ENCODE peak calls at places on chromosome 12, in six cellular contexts. C, R, L, E, O and Q are unnamed samples.

GRCh38 chr12:118488034-118488433 is 111.7 kb downstream of the SUDS3 start:
- DNase-seq in R (no peak), L (no peak), E (no peak), O (no peak), C (no peak), Q (no peak)

GRCh38 chr12:128387811-128388422 is 120.9 kb downstream of the TMEM132C start:
- DNase-seq in R (no peak), E (peak; percentile 54), L (no peak), C (peak; percentile 68), O (peak; percentile 55), Q (peak; percentile 24)

GRCh38 chr12:54032220-54032619 is 630 bp upstream of the HOXC5 start:
- DNase-seq in R (no peak), C (no peak), E (no peak), L (no peak), O (no peak), Q (no peak)

GRCh38 chr12:96986883-96987523 is 79.9 kb downstream of the NEDD1 start:
- DNase-seq in C (no peak), R (peak; percentile 39), O (no peak), E (no peak), L (no peak), Q (no peak)

GRCh38 chr12:53966385-53967133 is 6.4 kb upstream of the HOXC11 start:
- DNase-seq in L (no peak), C (no peak), O (peak; percentile 23), R (no peak), E (no peak), Q (no peak)

GRCh38 chr12:19002192-19002591 is 127.3 kb upstream of the PLEKHA5 start:
- DNase-seq in O (no peak), C (no peak), R (peak; percentile 33), L (no peak), E (no peak), Q (no peak)

GRCh38 chr12:115990241-115990640 is 287.3 kb downstream of the MED13L start:
- DNase-seq in L (no peak), O (no peak), E (no peak), R (no peak), C (no peak), Q (no peak)

GRCh38 chr12:86698581-86698980 is 442.4 kb upstream of the MGAT4C start:
- DNase-seq in L (no peak), E (no peak), C (no peak), O (no peak), R (peak; percentile 84), Q (no peak)

GRCh38 chr12:124556896-124557501 is 10.4 kb downstream of the NCOR2 start:
- DNase-seq in R (peak; percentile 34), C (peak; percentile 61), E (no peak), O (peak; percentile 29), L (no peak), Q (peak; percentile 53)

GRCh38 chr12:89663577-89664357 is 44.9 kb downstream of the ATP2B1 start:
- DNase-seq in E (no peak), O (no peak), C (no peak), L (no peak), R (peak; percentile 57), Q (peak; percentile 23)

GRCh38 chr12:109347579-109347978 is at the start of gene MYO1H:
- DNase-seq in L (no peak), C (no peak), E (no peak), O (no peak), R (no peak), Q (no peak)

GRCh38 chr12:91105807-91106206 is 5.5 kb downstream of the LUM start:
- DNase-seq in R (no peak), C (no peak), O (no peak), L (no peak), E (no peak), Q (no peak)

GRCh38 chr12:58176296-58176869 is 235.0 kb downstream of the ATP23 start:
- DNase-seq in O (no peak), L (no peak), R (peak; percentile 12), C (no peak), E (peak; percentile 39), Q (peak; percentile 53)

GRCh38 chr12:9367828-9368227 is 159.6 kb upstream of the PZP start:
- DNase-seq in C (no peak), O (no peak), R (peak; percentile 66), E (no peak), L (no peak), Q (no peak)

GRCh38 chr12:14957769-14958168 is 3.6 kb downstream of the ARHGDIB start:
- DNase-seq in R (no peak), L (no peak), O (no peak), C (no peak), E (no peak), Q (no peak)
- H3K4me1 ChIP-seq in R (peaks cover 5% of the 10 kb centered on the region), L (peaks cover 12% of the 10 kb centered on the region), O (no peaks in the 10 kb centered on the region), C (peaks cover 39% of the 10 kb centered on the region), E (peaks cover 3% of the 10 kb centered on the region), Q (peaks cover 14% of the 10 kb centered on the region)

DNA sequence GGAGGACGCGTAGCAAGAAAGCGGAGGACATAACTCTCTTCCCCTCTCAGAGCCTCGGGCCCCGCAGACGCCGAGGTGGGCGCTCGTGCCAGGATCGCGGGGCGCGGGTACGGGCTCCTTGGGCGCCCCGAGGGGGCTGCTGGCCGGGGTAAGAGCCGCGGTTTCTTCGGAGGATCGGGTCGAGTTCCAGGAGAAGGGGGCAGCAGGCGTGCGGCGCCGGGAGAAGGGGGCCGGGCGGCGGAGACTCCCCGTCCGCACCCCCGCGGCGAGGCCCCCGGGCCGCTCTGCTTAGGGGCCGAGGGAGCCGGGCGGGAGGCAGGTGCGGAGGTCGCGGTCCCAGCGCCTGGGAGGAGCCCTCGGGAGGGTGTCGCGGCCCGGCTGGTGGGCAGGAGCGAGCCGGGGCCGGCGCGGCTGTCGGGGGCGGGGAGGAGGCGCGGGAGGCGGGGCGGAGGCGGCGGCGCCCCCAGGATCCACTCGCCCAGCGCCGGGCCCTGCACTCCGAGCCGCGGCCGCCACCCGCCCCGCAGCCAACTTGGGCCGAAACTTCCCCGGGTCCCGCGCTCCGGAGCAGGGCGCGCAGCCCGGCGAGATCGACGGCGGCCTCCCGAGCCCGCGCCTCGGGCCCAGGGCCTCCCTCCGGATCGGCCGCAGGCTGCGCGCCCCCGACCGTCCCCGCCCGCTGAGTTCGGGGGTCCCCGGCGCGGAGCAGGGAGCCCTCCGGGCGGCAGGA is 64.4 kb downstream of the FBXL14 start:
- DNase-seq in O (no peak), C (peak; percentile 60), L (no peak), R (no peak), E (peak; percentile 61), Q (no peak)
- H3K4me1 ChIP-seq in O (no peaks in the 10 kb centered on the region), C (peaks cover 4% of the 10 kb centered on the region), L (peaks cover 20% of the 10 kb centered on the region), R (peaks cover 21% of the 10 kb centered on the region), E (peaks cover 6% of the 10 kb centered on the region), Q (no peaks in the 10 kb centered on the region)

GRCh38 chr12:27290501-27291168 is 42.0 kb upstream of the BMAL2 start:
- DNase-seq in O (no peak), C (no peak), L (no peak), R (no peak), E (no peak), Q (no peak)

GRCh38 chr12:27293463-27293862 is 39.2 kb upstream of the BMAL2 start:
- DNase-seq in R (peak; percentile 70), L (no peak), E (no peak), C (no peak), O (no peak), Q (no peak)

GRCh38 chr12:27289414-27289813 is 43.2 kb upstream of the BMAL2 start:
- DNase-seq in L (no peak), C (no peak), R (no peak), O (no peak), E (no peak), Q (no peak)

GRCh38 chr12:27292718-27293117 is 39.9 kb upstream of the BMAL2 start:
- DNase-seq in O (no peak), E (no peak), L (no peak), C (no peak), R (no peak), Q (no peak)

GRCh38 chr12:27291862-27292261 is 40.8 kb upstream of the BMAL2 start:
- DNase-seq in O (no peak), E (no peak), R (no peak), C (no peak), L (no peak), Q (no peak)
- H3K4me1 ChIP-seq in O (peaks cover 8% of the 10 kb centered on the region), E (peaks cover 37% of the 10 kb centered on the region), R (no peaks in the 10 kb centered on the region), C (no peaks in the 10 kb centered on the region), L (peaks cover 31% of the 10 kb centered on the region), Q (peaks cover 20% of the 10 kb centered on the region)

GRCh38 chr12:123071401-123072304 is 79.2 kb downstream of the PITPNM2 start:
- DNase-seq in E (no peak), C (no peak), O (peak; percentile 67), L (no peak), R (peak; percentile 33), Q (no peak)

GRCh38 chr12:123065666-123066457 is 85.0 kb downstream of the PITPNM2 start:
- DNase-seq in C (no peak), E (no peak), R (no peak), L (no peak), O (no peak), Q (no peak)

GRCh38 chr12:123070267-123071081 is 80.4 kb downstream of the PITPNM2 start:
- DNase-seq in E (no peak), L (no peak), R (no peak), O (no peak), C (no peak), Q (no peak)

GRCh38 chr12:123067654-123068053 is 83.2 kb downstream of the PITPNM2 start:
- DNase-seq in R (no peak), E (no peak), O (no peak), L (no peak), C (no peak), Q (no peak)

GRCh38 chr12:123069436-123070266 is 81.2 kb downstream of the PITPNM2 start:
- DNase-seq in L (no peak), O (no peak), E (no peak), R (no peak), C (no peak), Q (no peak)
- H3K4me1 ChIP-seq in L (peaks cover 44% of the 10 kb centered on the region), O (peaks cover 16% of the 10 kb centered on the region), E (peaks cover 13% of the 10 kb centered on the region), R (peaks cover 17% of the 10 kb centered on the region), C (peaks cover 32% of the 10 kb centered on the region), Q (no peaks in the 10 kb centered on the region)

DNA sequence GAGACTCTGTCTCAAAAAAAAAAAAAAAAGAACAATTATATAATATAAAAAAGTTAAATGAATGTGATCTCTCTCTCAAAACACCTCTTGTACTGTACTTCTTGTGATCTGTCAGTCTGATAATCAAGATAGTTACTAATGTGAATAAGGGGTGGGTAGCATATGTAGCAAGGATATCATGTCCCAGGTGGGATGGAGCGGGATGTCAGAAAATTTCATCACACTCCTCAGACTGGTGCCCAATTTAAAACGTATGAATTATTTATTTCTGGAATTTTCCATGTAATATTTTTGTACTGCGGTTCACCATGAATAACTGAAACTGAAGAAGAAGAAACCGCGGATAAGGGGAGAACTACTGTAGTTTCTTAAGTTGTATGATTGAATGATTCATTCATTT is 11.0 kb downstream of the CNOT2 start:
- DNase-seq in O (no peak), C (no peak), E (no peak), R (no peak), L (no peak), Q (no peak)
- H3K4me1 ChIP-seq in O (no peaks in the 10 kb centered on the region), C (peaks cover 20% of the 10 kb centered on the region), E (peaks cover 12% of the 10 kb centered on the region), R (peaks cover 5% of the 10 kb centered on the region), L (peaks cover 67% of the 10 kb centered on the region), Q (no peaks in the 10 kb centered on the region)

GRCh38 chr12:108305520-108305919 is 33.6 kb downstream of the CMKLR1 start:
- DNase-seq in L (peak; percentile 86), R (peak; percentile 46), E (peak; percentile 64), C (peak; percentile 86), O (peak; percentile 96), Q (peak; percentile 84)
- H3K4me1 ChIP-seq in L (peaks cover 91% of the 10 kb centered on the region), R (peaks cover 6% of the 10 kb centered on the region), E (peaks cover 5% of the 10 kb centered on the region), C (peaks cover 79% of the 10 kb centered on the region), O (peaks cover 20% of the 10 kb centered on the region), Q (peaks cover 23% of the 10 kb centered on the region)

DNA sequence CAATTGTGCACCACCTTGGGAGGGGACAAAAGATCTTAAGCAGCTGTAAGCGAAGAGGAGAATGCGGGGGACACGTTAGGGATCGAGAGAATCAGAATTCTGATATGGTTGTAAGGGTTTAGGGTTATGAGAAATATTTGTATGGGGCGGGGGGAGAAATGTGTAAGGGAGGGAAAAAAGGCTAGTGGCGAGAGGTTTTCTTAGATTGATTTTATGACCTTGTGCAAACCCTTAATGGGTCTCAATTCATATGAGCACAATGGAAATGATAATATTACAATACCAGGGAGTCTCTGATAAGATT is 396 bp downstream of the NDUFA9 start:
- DNase-seq in L (no peak), O (no peak), R (no peak), C (no peak), E (no peak), Q (no peak)
- H3K4me1 ChIP-seq in L (peaks cover 43% of the 10 kb centered on the region), O (no peaks in the 10 kb centered on the region), R (peaks cover 5% of the 10 kb centered on the region), C (peaks cover 19% of the 10 kb centered on the region), E (peaks cover 21% of the 10 kb centered on the region), Q (no peaks in the 10 kb centered on the region)